ENCODE peak calls at places on chromosomes 6 and 20, in eight cellular contexts. L, V, G, I, D, X, M and J are unnamed samples.
A peak's percentile ranks its signal among the peaks of the same experiment; 100 is the strongest.

GRCh38 chr6:129567374-129567773 is 142.6 kb downstream of the ARHGAP18 start:
- DNase-seq in L (no peak), X (no peak), G (no peak), V (peak; percentile 44), M (no peak), I (peak; percentile 41), D (peak; percentile 33), J (peak; percentile 28)

GRCh38 chr6:31769684-31770371 is 7.3 kb downstream of the VWA7 start:
- DNase-seq in X (peak; percentile 63), M (no peak), L (no peak), G (peak; percentile 62), I (peak; percentile 84), D (peak; percentile 74), V (peak; percentile 51), J (peak; percentile 55)

GRCh38 chr6:26033942-26034354 is 53.3 kb upstream of the HFE start:
- DNase-seq in X (no peak), G (no peak), L (no peak), V (no peak), D (no peak), M (peak; percentile 8), I (peak; percentile 17), J (no peak)

GRCh38 chr6:137233561-137234504 is 14.6 kb upstream of the IFNGR1 start:
- DNase-seq in G (peak; percentile 73), L (no peak), I (no peak), V (peak; percentile 58), D (peak; percentile 97), M (no peak), X (no peak), J (peak; percentile 69)

GRCh38 chr6:77292564-77293546 is 170.4 kb downstream of the HTR1B start:
- DNase-seq in V (no peak), D (peak; percentile 51), M (no peak), X (no peak), L (no peak), G (no peak), I (no peak), J (peak; percentile 51)

GRCh38 chr20:18314786-18315406 is 26.6 kb downstream of the ZNF133 start:
- DNase-seq in M (no peak), D (peak; percentile 86), X (no peak), G (no peak), I (no peak), V (no peak), L (peak; percentile 87), J (peak; percentile 70)

GRCh38 chr6:134097114-134097707 is 44.8 kb upstream of the SLC2A12 start:
- DNase-seq in L (no peak), I (peak; percentile 75), V (peak; percentile 51), X (peak; percentile 40), M (no peak), G (peak; percentile 64), D (peak; percentile 69), J (peak; percentile 56)

GRCh38 chr6:154878866-154879491 is 116.1 kb upstream of the TIAM2 start:
- DNase-seq in V (no peak), M (no peak), I (no peak), G (no peak), X (no peak), D (no peak), L (no peak), J (no peak)

GRCh38 chr20:34703573-34704176 is 469 bp upstream of the TP53INP2 start:
- DNase-seq in X (peak; percentile 38), D (peak; percentile 22), V (no peak), I (no peak), G (peak; percentile 22), M (no peak), L (no peak), J (peak; percentile 21)

GRCh38 chr6:13848553-13849150 is 34.3 kb upstream of the MCUR1 start:
- DNase-seq in I (no peak), L (no peak), D (no peak), X (peak; percentile 41), M (no peak), G (no peak), V (no peak), J (no peak)

GRCh38 chr6:166325383-166326042 is 16.8 kb downstream of the SFT2D1 start:
- DNase-seq in X (no peak), V (no peak), L (no peak), M (no peak), I (no peak), G (no peak), D (no peak), J (no peak)

GRCh38 chr6:9789201-9789600 is 625.7 kb downstream of the TFAP2A start:
- DNase-seq in X (no peak), L (no peak), M (no peak), D (no peak), V (no peak), I (no peak), G (no peak), J (peak; percentile 2)

GRCh38 chr6:13428528-13429405 is 58.6 kb downstream of the GFOD1 start:
- DNase-seq in V (no peak), G (no peak), M (no peak), D (no peak), I (no peak), L (no peak), X (no peak), J (no peak)

GRCh38 chr20:49281059-49281912 is 3.4 kb upstream of the ZNFX1 start:
- DNase-seq in M (no peak), L (no peak), D (peak; percentile 75), G (no peak), X (no peak), I (peak; percentile 30), V (no peak), J (peak; percentile 38)

GRCh38 chr6:27478706-27479318 is 5.9 kb upstream of the ZNF184 start:
- DNase-seq in D (peak; percentile 93), I (peak; percentile 93), G (peak; percentile 93), V (peak; percentile 97), M (peak; percentile 49), X (peak; percentile 87), L (peak; percentile 75), J (peak; percentile 96)

GRCh38 chr6:2976060-2976459 is 4.7 kb upstream of the SERPINB6 start:
- DNase-seq in D (no peak), X (no peak), M (no peak), L (no peak), G (no peak), I (no peak), V (no peak), J (no peak)

GRCh38 chr20:56630506-56631317 is 1.6 kb downstream of the TFAP2C start:
- DNase-seq in X (no peak), D (no peak), G (no peak), I (no peak), M (no peak), V (no peak), L (no peak), J (no peak)

GRCh38 chr6:54801244-54801643 is 45.3 kb upstream of the FAM83B start:
- DNase-seq in D (no peak), X (no peak), V (no peak), M (no peak), G (no peak), L (no peak), I (no peak), J (no peak)

GRCh38 chr6:151098166-151098565 is 141.6 kb upstream of the AKAP12 start:
- DNase-seq in I (no peak), D (no peak), X (no peak), M (no peak), L (no peak), V (peak; percentile 32), G (no peak), J (no peak)

GRCh38 chr6:85679445-85680123 is 36.9 kb upstream of the SYNCRIP start:
- DNase-seq in X (peak; percentile 6), L (no peak), I (no peak), M (no peak), G (no peak), D (no peak), V (no peak), J (no peak)

GRCh38 chr20:36875702-36876472 is at the start of gene TLDC2:
- DNase-seq in G (no peak), I (no peak), L (no peak), V (no peak), X (no peak), D (peak; percentile 71), M (no peak), J (no peak)

GRCh38 chr6:75546401-75546800 is 52.8 kb upstream of the FILIP1 start:
- DNase-seq in I (no peak), X (no peak), M (no peak), G (no peak), V (no peak), L (no peak), D (peak; percentile 7), J (no peak)

GRCh38 chr6:35058827-35059522 is 82.2 kb downstream of the TCP11 start:
- DNase-seq in D (no peak), V (no peak), M (no peak), L (no peak), X (no peak), I (no peak), G (no peak), J (no peak)